ENCODE peak calls at places on chromosomes 11 and 22, in five cellular contexts. A, Y, F, G and T are unnamed samples.

GRCh38 chr22:34966980-34967379 is 99.0 kb upstream of the ISX start:
- DNase-seq in A (no peak), Y (no peak), F (no peak), G (no peak), T (no peak)

GRCh38 chr11:47164321-47164720 is 12.4 kb downstream of the ARFGAP2 start:
- DNase-seq in A (no peak), Y (no peak), F (no peak), G (no peak), T (no peak)

GRCh38 chr11:94537051-94537600 is 6.6 kb upstream of the FUT4 start:
- DNase-seq in A (no peak), Y (no peak), F (no peak), G (peak), T (no peak)

GRCh38 chr22:30267382-30268302 is 991 bp upstream of the OSM start:
- DNase-seq in A (no peak), Y (no peak), F (no peak), G (no peak), T (peak)

GRCh38 chr11:20518323-20518834 is 81.0 kb upstream of the SLC6A5 start:
- DNase-seq in A (no peak), Y (no peak), F (no peak), G (no peak), T (no peak)

GRCh38 chr11:113655771-113656170 is 50.3 kb downstream of the TMPRSS5 start:
- DNase-seq in A (no peak), Y (no peak), F (no peak), G (no peak), T (no peak)

GRCh38 chr11:68583047-68583446 is 101.3 kb upstream of the GAL start:
- DNase-seq in A (no peak), Y (no peak), F (no peak), G (peak), T (no peak)

GRCh38 chr11:31887180-31887579 is 76.1 kb upstream of the PAX6 start:
- DNase-seq in A (no peak), Y (no peak), F (no peak), G (peak), T (no peak)

GRCh38 chr11:118694185-118694584 is 14.7 kb upstream of the TREH start:
- DNase-seq in A (no peak), Y (no peak), F (no peak), G (no peak), T (no peak)

GRCh38 chr11:14269956-14270355 is 89.0 kb downstream of the RRAS2 start:
- DNase-seq in A (no peak), Y (no peak), F (no peak), G (no peak), T (no peak)

GRCh38 chr11:299951-300735 is 817 bp upstream of the IFITM5 start:
- DNase-seq in A (no peak), Y (no peak), F (peak), G (peak), T (no peak)

GRCh38 chr11:293852-294661 is 5.1 kb downstream of the PGGHG start:
- DNase-seq in A (no peak), Y (no peak), F (peak), G (no peak), T (no peak)

GRCh38 chr11:84232511-84232910 is 946.3 kb upstream of the CCDC90B start:
- DNase-seq in A (no peak), Y (no peak), F (no peak), G (no peak), T (no peak)

GRCh38 chr22:47547239-47547661 is 784.8 kb downstream of the TBC1D22A start:
- DNase-seq in A (no peak), Y (no peak), F (no peak), G (no peak), T (no peak)

GRCh38 chr11:40252236-40252635 is 1207.2 kb downstream of the LRRC4C start:
- DNase-seq in A (no peak), Y (no peak), F (no peak), G (no peak), T (no peak)

GRCh38 chr11:101341578-101341977 is 212.0 kb upstream of the PGR start:
- DNase-seq in A (no peak), Y (no peak), F (no peak), G (no peak), T (no peak)

GRCh38 chr11:1750481-1750839 is at the start of gene IFITM10:
- DNase-seq in A (no peak), Y (no peak), F (no peak), G (peak), T (no peak)

GRCh38 chr11:120215634-120216033 is 4.8 kb downstream of the OAF start:
- DNase-seq in A (no peak), Y (no peak), F (peak), G (peak), T (no peak)

GRCh38 chr11:65378928-65379638 is 3.4 kb downstream of the SLC25A45 start:
- DNase-seq in A (no peak), Y (no peak), F (no peak), G (no peak), T (no peak)

GRCh38 chr11:65382036-65382803 is at the start of gene SLC25A45:
- DNase-seq in A (peak), Y (peak), F (peak), G (peak), T (peak)

GRCh38 chr11:65379698-65380459 is 2.6 kb downstream of the SLC25A45 start:
- DNase-seq in A (no peak), Y (no peak), F (no peak), G (no peak), T (no peak)

GRCh38 chr11:65381721-65382035 is 768 bp downstream of the SLC25A45 start:
- DNase-seq in A (no peak), Y (no peak), F (no peak), G (peak), T (no peak)

DNA sequence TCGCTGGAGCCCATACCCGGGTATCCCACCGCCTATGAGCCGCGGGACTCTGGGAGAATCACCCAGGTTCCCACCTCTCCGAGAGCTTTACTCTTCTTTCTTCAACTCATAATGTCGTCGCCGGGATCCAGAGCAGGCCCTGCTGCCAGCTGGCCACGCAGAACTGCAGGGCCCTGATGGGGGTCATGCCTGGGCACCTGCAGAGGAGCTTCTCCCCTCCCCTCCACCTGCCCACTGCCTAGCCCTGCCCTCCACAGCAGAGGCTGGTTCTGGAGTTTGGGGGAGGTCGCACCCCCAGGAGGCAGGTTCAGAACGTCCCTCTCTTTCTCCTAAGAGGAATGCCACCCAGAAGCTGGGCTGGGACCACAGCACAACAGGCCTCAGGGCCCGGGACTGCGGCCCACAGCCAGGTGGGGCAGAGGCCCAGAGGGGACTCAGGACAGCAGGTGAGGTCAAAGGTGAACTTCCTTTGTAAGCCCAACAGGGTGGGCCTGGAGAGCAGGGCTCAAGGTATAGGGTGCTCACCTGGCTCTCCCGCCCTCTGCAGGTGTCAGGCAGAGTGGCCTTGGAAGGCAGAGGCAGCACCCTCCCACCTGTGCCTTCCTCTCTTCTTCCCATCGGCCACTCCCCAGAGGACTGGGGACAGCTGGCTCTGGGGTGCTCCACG is 1.9 kb downstream of the SLC25A45 start:
- DNase-seq in A (no peak), Y (no peak), F (no peak), G (no peak), T (no peak)
- TF ChIP-seq CTCF in A (no peak), Y (no peak), F (no peak), G (no peak), T (no peak)

GRCh38 chr22:22866381-22867111 is 21.1 kb upstream of the IGLL5 start:
- DNase-seq in A (no peak), Y (no peak), F (no peak), G (peak), T (no peak)

GRCh38 chr22:22867996-22868715 is 19.5 kb upstream of the IGLL5 start:
- DNase-seq in A (no peak), Y (no peak), F (no peak), G (no peak), T (no peak)

GRCh38 chr22:22872722-22873708 is 14.6 kb upstream of the IGLL5 start:
- DNase-seq in A (no peak), Y (no peak), F (no peak), G (no peak), T (no peak)

GRCh38 chr22:22871536-22872278 is 15.9 kb upstream of the IGLL5 start:
- DNase-seq in A (no peak), Y (no peak), F (no peak), G (no peak), T (no peak)

DNA sequence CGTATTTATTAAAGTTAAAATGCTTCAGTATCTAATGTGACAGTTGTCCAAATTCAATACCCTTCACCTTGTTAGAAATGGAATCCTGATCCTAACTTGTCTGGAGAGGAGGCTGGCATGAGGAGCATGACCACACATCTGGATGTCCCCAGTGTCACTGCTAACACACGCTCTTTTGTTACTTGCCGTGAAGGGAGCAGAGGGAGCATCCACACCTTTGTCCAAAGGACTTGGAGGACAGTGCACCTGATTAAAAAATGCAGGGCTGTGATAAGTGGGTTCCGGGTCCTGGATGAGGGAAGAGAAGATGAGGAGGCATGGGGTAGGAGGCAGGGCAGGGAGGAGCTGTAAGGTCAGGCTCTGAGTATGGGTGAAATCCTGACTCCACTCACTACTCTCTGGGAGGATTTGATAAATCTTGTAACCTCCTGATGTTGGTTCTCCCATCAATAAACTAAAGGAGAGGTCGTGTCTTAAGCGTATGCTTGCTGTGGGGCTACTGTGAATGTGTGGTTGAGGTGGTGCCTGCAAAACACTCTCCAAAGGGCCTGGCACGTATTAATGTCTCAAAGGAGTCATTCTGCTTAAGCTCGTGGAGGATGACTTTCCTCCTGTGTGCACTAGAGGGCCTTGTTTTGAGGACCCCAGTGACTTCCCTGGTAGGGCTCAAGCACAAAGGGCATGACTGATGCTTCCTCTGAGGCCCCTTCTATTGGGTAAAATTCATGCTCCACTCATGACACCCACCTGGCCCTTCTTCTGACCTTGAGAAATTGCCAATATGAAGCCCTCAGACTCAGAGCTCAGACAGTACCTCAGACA is 16.8 kb upstream of the IGLL5 start:
- DNase-seq in A (no peak), Y (no peak), F (no peak), G (no peak), T (no peak)
- TF ChIP-seq CTCF in A (no peak), Y (no peak), F (no peak), G (peak), T (peak)

DNA sequence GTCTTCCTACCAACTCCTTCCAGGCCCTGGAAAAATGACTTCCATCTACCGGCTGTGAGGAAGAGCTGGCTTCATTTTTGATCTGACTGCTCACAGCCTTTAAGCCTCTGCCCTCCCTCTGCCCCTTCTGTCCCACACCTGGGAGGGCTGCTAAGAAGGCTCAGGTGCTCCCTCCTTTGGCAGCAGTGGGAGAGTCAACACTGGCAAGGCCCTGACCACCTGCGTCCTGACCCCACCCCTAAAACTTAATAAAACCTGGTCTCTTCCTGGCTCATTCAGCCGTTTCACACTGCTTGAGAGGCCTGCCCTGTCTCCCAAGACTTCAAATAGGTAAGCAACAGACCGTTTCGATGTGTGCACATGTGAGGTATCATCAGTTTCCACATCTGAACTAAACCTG is 52.1 kb upstream of the NFRKB start:
- DNase-seq in A (no peak), Y (no peak), F (no peak), G (no peak), T (no peak)
- TF ChIP-seq CTCF in A (no peak), Y (no peak), F (no peak), G (no peak), T (no peak)

DNA sequence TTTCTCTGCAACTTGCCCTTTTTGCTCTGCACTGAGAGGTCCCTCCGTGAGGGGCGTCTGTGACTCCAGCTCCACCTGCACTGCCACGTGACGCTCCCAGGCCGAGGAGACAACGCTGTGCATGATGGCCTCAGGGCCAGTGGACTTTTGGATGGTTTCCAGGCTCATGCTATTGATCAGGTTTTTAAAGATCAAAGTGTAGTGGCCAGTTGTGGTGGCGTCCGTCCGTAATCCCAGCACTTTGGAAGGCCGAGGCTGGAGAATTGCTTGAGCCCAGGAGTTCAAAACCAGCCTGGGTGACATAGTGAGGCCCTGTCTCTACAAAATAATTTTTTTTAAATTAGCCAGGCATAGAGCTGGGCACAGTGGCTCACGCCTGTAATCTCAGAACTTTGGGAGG is 16.1 kb downstream of the RPL3 start:
- DNase-seq in A (no peak), Y (no peak), F (no peak), G (no peak), T (no peak)
- TF ChIP-seq CTCF in A (no peak), Y (no peak), F (no peak), G (no peak), T (no peak)

GRCh38 chr11:128022007-128022368 is 565.4 kb downstream of the ETS1 start:
- DNase-seq in A (no peak), Y (no peak), F (no peak), G (peak), T (no peak)
- TF ChIP-seq CTCF in A (no peak), Y (no peak), F (no peak), G (no peak), T (no peak)

DNA sequence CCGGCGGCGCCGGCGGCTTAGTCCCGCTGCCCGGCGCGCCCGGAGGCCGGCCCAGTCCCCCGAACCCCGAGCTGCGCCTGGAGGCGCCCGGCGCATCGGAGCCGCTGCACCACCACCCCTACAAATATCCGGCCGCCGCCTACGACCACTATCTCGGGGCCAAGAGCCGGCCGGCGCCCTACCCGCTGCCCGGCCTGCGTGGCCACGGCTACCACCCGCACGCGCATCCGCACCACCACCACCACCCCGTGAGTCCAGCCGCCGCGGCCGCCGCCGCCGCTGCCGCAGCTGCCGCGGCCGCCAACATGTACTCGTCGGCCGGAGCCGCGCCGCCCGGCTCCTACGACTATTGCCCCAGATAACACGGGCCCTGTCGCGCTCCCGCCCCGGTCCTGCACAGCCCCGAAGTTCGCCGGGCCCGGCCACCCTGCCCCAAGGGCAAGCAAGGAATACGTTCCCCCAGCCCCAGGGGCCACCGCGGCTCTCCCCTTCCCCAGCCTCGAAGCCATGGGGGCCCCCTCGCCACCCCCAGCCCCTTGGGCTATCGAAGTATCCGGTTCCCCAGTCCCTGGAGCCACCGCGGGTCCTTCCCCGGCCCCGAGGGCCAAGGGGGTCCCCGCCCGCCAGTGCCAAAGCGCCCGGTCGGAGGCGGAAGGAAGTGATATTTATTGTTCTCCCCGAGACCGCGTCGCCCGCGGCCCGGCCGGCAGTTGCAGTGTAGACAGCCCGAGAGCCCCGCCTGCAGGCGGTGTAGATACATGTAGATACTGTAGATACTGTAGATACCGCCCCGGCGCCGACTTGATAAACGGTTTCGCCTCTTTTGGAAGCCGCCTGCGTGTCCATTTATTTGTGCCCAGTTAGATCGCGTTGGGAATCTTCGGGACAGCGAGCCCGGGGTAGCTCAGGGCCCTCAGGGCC is 6.2 kb downstream of the TBX1 start:
- DNase-seq in A (no peak), Y (no peak), F (no peak), G (no peak), T (peak)
- TF ChIP-seq CTCF in A (no peak), Y (no peak), F (no peak), G (no peak), T (peak)

DNA sequence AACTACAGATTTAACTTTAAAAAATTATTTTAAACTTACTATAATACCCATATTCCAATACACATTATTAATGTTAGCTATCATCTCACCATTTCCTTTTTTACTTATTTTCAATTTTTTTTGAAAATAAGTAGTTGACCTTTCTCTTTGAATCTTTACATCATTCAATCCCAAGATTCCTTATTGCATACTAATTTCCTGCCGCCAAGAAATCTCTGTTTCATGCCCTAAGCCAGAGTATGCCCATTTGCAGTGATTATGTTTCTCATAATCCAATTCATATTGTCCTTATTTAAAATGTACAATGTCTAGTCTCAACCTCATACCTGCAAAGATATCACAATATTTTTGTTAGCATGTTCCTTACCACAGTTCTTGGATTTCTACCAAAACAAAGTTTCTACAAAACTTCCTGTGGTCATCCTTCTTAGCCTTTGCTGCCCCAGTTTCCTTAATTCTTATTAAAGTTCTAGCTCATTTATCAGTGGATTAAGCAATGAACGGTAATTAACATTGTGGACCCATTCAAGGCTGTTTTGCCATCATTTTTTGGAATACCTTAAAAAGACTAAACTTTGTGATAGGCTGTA is 75.3 kb downstream of the CD44 start:
- DNase-seq in A (no peak), Y (no peak), F (no peak), G (no peak), T (no peak)
- TF ChIP-seq CTCF in A (no peak), Y (no peak), F (no peak), G (no peak), T (no peak)

GRCh38 chr11:123303924-123304323 is 108.9 kb upstream of the CLMP start:
- DNase-seq in A (no peak), Y (no peak), F (no peak), G (no peak), T (no peak)

GRCh38 chr11:123306531-123306930 is 111.5 kb upstream of the CLMP start:
- DNase-seq in A (no peak), Y (no peak), F (no peak), G (no peak), T (no peak)

GRCh38 chr11:123305601-123306000 is 110.6 kb upstream of the CLMP start:
- DNase-seq in A (no peak), Y (no peak), F (no peak), G (no peak), T (no peak)

GRCh38 chr11:123302751-123303195 is 107.7 kb upstream of the CLMP start:
- DNase-seq in A (no peak), Y (no peak), F (no peak), G (peak), T (no peak)

DNA sequence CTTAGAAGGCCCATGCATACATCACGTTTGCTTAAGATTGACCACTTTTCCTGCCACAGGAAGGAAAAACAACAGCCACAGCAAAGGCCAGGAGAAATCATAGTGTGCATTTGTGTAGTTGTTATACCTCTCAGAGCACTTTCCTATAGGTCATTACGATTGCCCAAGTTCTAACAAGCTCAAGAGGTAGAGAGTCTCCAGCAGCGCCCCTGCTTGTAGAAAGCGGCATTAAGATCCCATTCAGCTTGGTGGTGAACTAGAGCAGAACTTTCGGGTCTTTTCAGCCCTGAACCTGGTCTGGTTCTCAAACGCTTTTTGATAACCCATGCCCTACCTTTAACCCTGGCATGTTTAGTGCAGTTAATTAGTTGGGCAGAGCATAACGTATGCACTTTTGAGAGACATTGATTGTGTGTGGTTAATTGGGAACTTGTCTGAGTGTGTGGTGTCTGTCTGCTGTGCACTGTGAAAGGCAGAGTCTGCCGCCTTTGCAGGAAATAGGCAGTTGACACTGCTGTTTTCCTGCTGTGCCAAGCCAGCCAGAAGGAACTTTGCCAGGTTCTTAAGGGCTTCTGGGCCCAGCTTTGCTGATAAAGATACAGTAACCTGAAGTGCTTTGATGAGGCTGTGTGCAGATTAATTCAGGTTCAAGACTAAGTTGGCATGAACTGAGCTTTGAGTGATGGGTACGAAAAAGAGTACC is 109.9 kb upstream of the CLMP start:
- DNase-seq in A (peak), Y (no peak), F (no peak), G (no peak), T (no peak)
- TF ChIP-seq CTCF in A (no peak), Y (no peak), F (no peak), G (no peak), T (no peak)